ENCODE peak calls at places on chromosomes 3 and 15, in eight cellular contexts. Z, J, U, M, P, Q, X and S are unnamed samples.

GRCh38 chr15:88897142-88897455 is 1.8 kb upstream of the HAPLN3 start:
- DNase-seq in Z (no peak), J (no peak), U (no peak), M (no peak), P (no peak), Q (no peak), X (no peak), S (no peak)

GRCh38 chr3:143643905-143644304 is 204.4 kb downstream of the SLC9A9 start:
- DNase-seq in Z (no peak), J (no peak), U (no peak), M (no peak), P (no peak), Q (no peak), X (no peak), S (no peak)

GRCh38 chr3:64694127-64694526 is 6.3 kb upstream of the ADAMTS9 start:
- DNase-seq in Z (no peak), J (no peak), U (no peak), M (no peak), P (no peak), Q (no peak), X (no peak), S (no peak)

GRCh38 chr3:159828542-159828943 is 160.1 kb upstream of the IL12A start:
- DNase-seq in Z (no peak), J (no peak), U (no peak), M (peak; percentile 77), P (peak; percentile 68), Q (no peak), X (no peak), S (peak; percentile 71)

GRCh38 chr15:49232407-49232806 is 62.4 kb downstream of the GALK2 start:
- DNase-seq in Z (no peak), J (no peak), U (no peak), M (no peak), P (no peak), Q (no peak), X (no peak), S (no peak)

GRCh38 chr15:58486062-58486461 is 54.3 kb downstream of the LIPC start:
- DNase-seq in Z (no peak), J (no peak), U (no peak), M (no peak), P (no peak), Q (no peak), X (no peak), S (no peak)

GRCh38 chr3:179146911-179147570 is 1.1 kb upstream of the PIK3CA start:
- DNase-seq in Z (no peak), J (no peak), U (no peak), M (peak; percentile 52), P (peak; percentile 68), Q (no peak), X (peak; percentile 82), S (peak; percentile 83)

GRCh38 chr3:23863060-23863459 is 53.7 kb downstream of the NKIRAS1 start:
- DNase-seq in Z (no peak), J (no peak), U (no peak), M (no peak), P (peak; percentile 31), Q (no peak), X (no peak), S (peak; percentile 32)

GRCh38 chr3:38127611-38128302 is 9.2 kb downstream of the ACAA1 start:
- DNase-seq in Z (peak; percentile 41), J (no peak), U (no peak), M (no peak), P (no peak), Q (peak; percentile 74), X (no peak), S (no peak)

GRCh38 chr3:161551697-161552096 is 55.1 kb downstream of the OTOL1 start:
- DNase-seq in Z (no peak), J (no peak), U (no peak), M (no peak), P (no peak), Q (no peak), X (no peak), S (peak; percentile 19)

GRCh38 chr15:40776537-40777141 is 6.9 kb downstream of the C15orf62 start:
- DNase-seq in Z (peak; percentile 89), J (no peak), U (no peak), M (peak; percentile 92), P (peak; percentile 41), Q (no peak), X (no peak), S (peak; percentile 66)

GRCh38 chr15:92377083-92377789 is 16.4 kb upstream of the ST8SIA2 start:
- DNase-seq in Z (no peak), J (no peak), U (no peak), M (peak; percentile 78), P (no peak), Q (no peak), X (no peak), S (no peak)

GRCh38 chr3:10392906-10393461 is 72.1 kb upstream of the SEC13 start:
- DNase-seq in Z (no peak), J (no peak), U (no peak), M (no peak), P (no peak), Q (no peak), X (no peak), S (no peak)

GRCh38 chr3:46501702-46502101 is 3.9 kb downstream of the RTP3 start:
- DNase-seq in Z (peak; percentile 32), J (no peak), U (no peak), M (peak; percentile 46), P (peak; percentile 30), Q (peak; percentile 29), X (no peak), S (no peak)

GRCh38 chr15:45635191-45635638 is 386 bp downstream of the SQOR start:
- DNase-seq in Z (peak; percentile 79), J (peak; percentile 79), U (peak; percentile 50), M (no peak), P (no peak), Q (peak; percentile 94), X (no peak), S (no peak)

GRCh38 chr15:51223771-51224229 is 114.6 kb downstream of the CYP19A1 start:
- DNase-seq in Z (no peak), J (no peak), U (no peak), M (peak; percentile 93), P (peak; percentile 66), Q (no peak), X (peak; percentile 24), S (peak; percentile 21)

GRCh38 chr3:94043285-94043684 is 14.9 kb upstream of the STX19 start:
- DNase-seq in Z (no peak), J (no peak), U (no peak), M (no peak), P (no peak), Q (no peak), X (no peak), S (no peak)

GRCh38 chr3:129413687-129414506 is 14.5 kb downstream of the EFCAB12 start:
- DNase-seq in Z (no peak), J (peak; percentile 2), U (no peak), M (peak; percentile 78), P (peak; percentile 99), Q (peak; percentile 56), X (no peak), S (peak; percentile 76)

GRCh38 chr3:141183606-141184005 is 48.0 kb upstream of the PXYLP1 start:
- DNase-seq in Z (no peak), J (no peak), U (no peak), M (no peak), P (no peak), Q (no peak), X (no peak), S (no peak)

GRCh38 chr3:142498397-142499180 is 50.8 kb upstream of the XRN1 start:
- DNase-seq in Z (no peak), J (no peak), U (no peak), M (no peak), P (peak; percentile 6), Q (no peak), X (peak; percentile 41), S (no peak)

GRCh38 chr3:112531358-112531781 is 30.4 kb downstream of the ATG3 start:
- DNase-seq in Z (no peak), J (no peak), U (no peak), M (peak; percentile 31), P (peak; percentile 49), Q (no peak), X (no peak), S (no peak)

GRCh38 chr3:52440671-52441070 is 4.2 kb downstream of the SEMA3G start:
- DNase-seq in Z (no peak), J (no peak), U (no peak), M (no peak), P (no peak), Q (no peak), X (no peak), S (no peak)

GRCh38 chr15:96896766-96897165 is 566.3 kb downstream of the NR2F2 start:
- DNase-seq in Z (no peak), J (no peak), U (no peak), M (no peak), P (no peak), Q (no peak), X (no peak), S (no peak)

GRCh38 chr3:16013563-16013962 is 160.9 kb upstream of the GALNT15 start:
- DNase-seq in Z (no peak), J (no peak), U (no peak), M (no peak), P (peak; percentile 86), Q (no peak), X (no peak), S (no peak)

GRCh38 chr3:49273825-49274532 is 3.1 kb downstream of the C3orf62 start:
- DNase-seq in Z (no peak), J (no peak), U (no peak), M (no peak), P (no peak), Q (no peak), X (no peak), S (no peak)

GRCh38 chr15:62565620-62566019 is 400.5 kb upstream of the C2CD4B start:
- DNase-seq in Z (no peak), J (no peak), U (no peak), M (no peak), P (no peak), Q (no peak), X (no peak), S (no peak)

GRCh38 chr15:23869391-23869790 is 182.3 kb upstream of the NDN start:
- DNase-seq in Z (no peak), J (peak; percentile 47), U (no peak), M (no peak), P (no peak), Q (no peak), X (no peak), S (peak; percentile 60)

GRCh38 chr15:63972801-63973200 is 73.5 kb downstream of the DAPK2 start:
- DNase-seq in Z (no peak), J (no peak), U (no peak), M (no peak), P (no peak), Q (no peak), X (no peak), S (no peak)

GRCh38 chr15:85047271-85047948 is 65.8 kb downstream of the PDE8A start:
- DNase-seq in Z (no peak), J (no peak), U (no peak), M (peak; percentile 62), P (peak; percentile 99), Q (no peak), X (no peak), S (no peak)

GRCh38 chr3:20645340-20645739 is 459.3 kb upstream of the SGO1 start:
- DNase-seq in Z (no peak), J (no peak), U (no peak), M (no peak), P (peak; percentile 22), Q (no peak), X (no peak), S (no peak)